ENCODE peak calls at places on chromosomes 7 and 10, in four cellular contexts. Y, B, A and W are unnamed samples.

GRCh38 chr7:127437772-127438330 is 45.3 kb upstream of the ZNF800 start:
- DNase-seq in B (peak; percentile 15), Y (peak; percentile 23), A (no peak), W (no peak)

GRCh38 chr10:113762083-113762482 is 10.6 kb downstream of the PLEKHS1 start:
- DNase-seq in Y (no peak), B (no peak), A (no peak), W (no peak)

GRCh38 chr7:110507832-110508231 is 583.1 kb upstream of the LRRN3 start:
- DNase-seq in A (no peak), B (no peak), Y (no peak), W (no peak)

GRCh38 chr10:127880557-127880956 is 12.2 kb downstream of the CLRN3 start:
- DNase-seq in Y (no peak), A (no peak), B (no peak), W (no peak)

GRCh38 chr10:76309744-76310441 is 878.5 kb downstream of the LRMDA start:
- DNase-seq in Y (no peak), B (peak; percentile 95), A (no peak), W (no peak)

GRCh38 chr7:322708-323111 is 32.7 kb downstream of the FOXL3 start:
- DNase-seq in A (no peak), B (no peak), Y (no peak), W (no peak)

GRCh38 chr7:3028071-3028766 is 15.4 kb downstream of the CARD11 start:
- DNase-seq in B (peak; percentile 21), A (no peak), Y (peak; percentile 4), W (no peak)

GRCh38 chr10:124701881-124702656 is 42.1 kb downstream of the FAM53B start:
- DNase-seq in Y (no peak), B (peak; percentile 81), A (peak; percentile 88), W (peak; percentile 54)

GRCh38 chr7:42886129-42886528 is 25.7 kb downstream of the C7orf25 start:
- DNase-seq in Y (no peak), B (peak; percentile 31), A (no peak), W (no peak)

GRCh38 chr10:126021833-126022500 is 125.6 kb downstream of the FANK1 start:
- DNase-seq in A (no peak), B (no peak), Y (no peak), W (no peak)

GRCh38 chr7:24199978-24200377 is 84.0 kb upstream of the NPY start:
- DNase-seq in B (no peak), Y (no peak), A (no peak), W (peak; percentile 43)

GRCh38 chr7:135958173-135958572 is 19.0 kb downstream of the MTPN start:
- DNase-seq in Y (no peak), A (no peak), B (no peak), W (no peak)

GRCh38 chr7:90250601-90251303 is 5.8 kb downstream of the CFAP69 start:
- DNase-seq in A (no peak), Y (peak; percentile 41), B (peak; percentile 85), W (no peak)

GRCh38 chr10:6647811-6648526 is 67.9 kb upstream of the PRKCQ start:
- DNase-seq in Y (no peak), B (no peak), A (no peak), W (peak; percentile 72)

GRCh38 chr10:69787681-69788080 is 14.0 kb upstream of the COL13A1 start:
- DNase-seq in Y (no peak), A (no peak), B (no peak), W (no peak)

GRCh38 chr10:101693701-101694055 is 1.3 kb downstream of the FBXW4 start:
- DNase-seq in B (peak; percentile 64), Y (no peak), A (no peak), W (no peak)

GRCh38 chr10:100878291-100878910 is 34.4 kb upstream of the SLF2 start:
- DNase-seq in A (no peak), Y (peak; percentile 43), B (peak; percentile 80), W (peak; percentile 47)

GRCh38 chr7:129903935-129904334 is 48.8 kb downstream of the UBE2H start:
- DNase-seq in A (no peak), Y (no peak), B (no peak), W (no peak)

GRCh38 chr10:87546221-87546620 is 41.5 kb downstream of the MINPP1 start:
- DNase-seq in Y (no peak), B (no peak), A (no peak), W (no peak)

GRCh38 chr10:132511092-132511491 is 26.5 kb upstream of the INPP5A start:
- DNase-seq in B (no peak), Y (no peak), A (peak; percentile 11), W (no peak)

GRCh38 chr10:132626019-132626760 is 88.6 kb downstream of the INPP5A start:
- DNase-seq in Y (no peak), A (no peak), B (no peak), W (no peak)

GRCh38 chr7:151250181-151251095 is 1.9 kb upstream of the SMARCD3 start:
- DNase-seq in B (no peak), Y (no peak), A (no peak), W (no peak)

GRCh38 chr10:104337985-104338735 is at the start of gene ITPRIP:
- DNase-seq in Y (peak; percentile 57), B (peak; percentile 91), A (peak; percentile 91), W (peak; percentile 61)

GRCh38 chr7:22586806-22587180 is 86.8 kb upstream of the STEAP1B start:
- DNase-seq in A (no peak), Y (no peak), B (peak; percentile 63), W (no peak)

GRCh38 chr7:129553861-129554530 is 51.7 kb downstream of the SMKR1 start:
- DNase-seq in A (no peak), Y (peak; percentile 24), B (peak; percentile 16), W (peak; percentile 60)

GRCh38 chr10:86372785-86373239 is 6.2 kb upstream of the GRID1 start:
- DNase-seq in B (no peak), Y (no peak), A (no peak), W (no peak)

GRCh38 chr10:82889703-82890102 is 1014.7 kb downstream of the NRG3 start:
- DNase-seq in A (no peak), Y (no peak), B (no peak), W (no peak)

GRCh38 chr7:74606101-74606908 is 51.2 kb upstream of the GTF2I start:
- DNase-seq in B (no peak), Y (no peak), A (peak; percentile 79), W (peak; percentile 18)

GRCh38 chr7:123569352-123569999 is 11.9 kb upstream of the NDUFA5 start:
- DNase-seq in B (no peak), A (no peak), Y (no peak), W (no peak)

GRCh38 chr7:54705436-54705835 is 53.6 kb downstream of the SEC61G start:
- DNase-seq in Y (peak; percentile 12), A (no peak), B (peak; percentile 48), W (no peak)

GRCh38 chr7:116503835-116504234 is 4.3 kb downstream of the CAV2 start:
- DNase-seq in A (no peak), B (no peak), Y (no peak), W (no peak)

GRCh38 chr7:116505278-116505677 is 5.7 kb downstream of the CAV2 start:
- DNase-seq in B (no peak), A (no peak), Y (no peak), W (no peak)

GRCh38 chr7:116501425-116502167 is 2.1 kb downstream of the CAV2 start:
- DNase-seq in A (no peak), B (peak; percentile 39), Y (no peak), W (no peak)

GRCh38 chr7:116500071-116500853 is 724 bp downstream of the CAV2 start:
- DNase-seq in A (peak; percentile 67), Y (no peak), B (peak; percentile 57), W (peak; percentile 12)

DNA sequence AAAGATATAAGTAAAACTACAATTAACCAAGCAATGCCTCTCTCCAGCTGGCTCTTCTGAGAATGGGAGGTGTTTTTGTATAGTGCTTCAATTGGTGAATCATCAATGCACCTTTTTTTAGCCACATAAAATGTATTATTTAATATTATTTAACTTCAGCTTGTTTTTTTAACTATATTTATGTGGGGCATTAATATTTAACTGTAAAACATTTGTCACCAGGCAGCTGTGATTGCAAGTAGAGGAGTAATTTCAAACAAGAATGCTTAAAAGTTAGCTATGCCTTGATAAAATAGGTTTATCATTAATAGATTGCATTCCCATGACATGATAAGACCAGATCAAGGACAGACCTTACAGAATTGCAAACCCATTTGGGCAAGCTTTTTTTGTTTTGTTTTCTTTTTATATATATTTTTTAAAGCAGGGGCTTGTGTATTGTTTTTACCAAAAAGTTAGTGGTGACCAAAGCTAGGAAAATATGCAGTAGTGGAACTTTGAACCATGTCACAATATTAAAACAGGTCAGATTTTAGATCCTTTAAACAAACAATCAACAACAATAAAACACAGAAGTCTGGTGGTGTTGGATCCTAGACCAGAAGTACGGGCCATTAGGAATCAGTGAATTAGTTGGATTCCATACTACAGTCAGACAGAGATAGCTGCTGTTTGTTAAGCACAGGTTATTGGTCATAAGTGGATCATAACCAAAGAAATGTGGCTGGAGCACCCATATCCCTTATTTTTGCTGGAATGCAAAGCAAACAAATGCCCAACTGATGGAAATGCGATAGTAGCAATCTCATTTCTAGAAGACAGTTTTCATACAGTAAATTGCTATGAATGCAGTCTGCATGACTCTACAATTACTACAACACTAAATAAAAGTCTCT is 2.9 kb downstream of the CAV2 start:
- DNase-seq in B (no peak), Y (no peak), A (no peak), W (no peak)
- H3K4me3 ChIP-seq in B (no peak overlapping the region), Y (no peak overlapping the region), A (peak overlapping the region; percentile 67), W (no peak overlapping the region)

GRCh38 chr10:72260215-72260587 is 13.5 kb upstream of the DDIT4 start:
- DNase-seq in B (no peak), Y (no peak), A (no peak), W (no peak)
- H3K4me3 ChIP-seq in B (no peak overlapping the region), Y (peak overlapping the region; percentile 13), A (no peak overlapping the region), W (peak overlapping the region; percentile 76)

GRCh38 chr7:12814797-12815196 is 127.4 kb downstream of the ARL4A start:
- DNase-seq in A (no peak), B (no peak), Y (no peak), W (no peak)

GRCh38 chr7:12812111-12812510 is 124.7 kb downstream of the ARL4A start:
- DNase-seq in A (no peak), B (no peak), Y (no peak), W (no peak)

GRCh38 chr7:12820777-12821176 is 133.3 kb downstream of the ARL4A start:
- DNase-seq in B (no peak), A (no peak), Y (no peak), W (no peak)

GRCh38 chr7:12814107-12814506 is 126.7 kb downstream of the ARL4A start:
- DNase-seq in Y (no peak), A (no peak), B (no peak), W (no peak)

GRCh38 chr7:12815871-12816270 is 128.4 kb downstream of the ARL4A start:
- DNase-seq in B (no peak), Y (no peak), A (no peak), W (no peak)
- H3K4me3 ChIP-seq in B (no peak overlapping the region), Y (no peak overlapping the region), A (no peak overlapping the region), W (no peak overlapping the region)

DNA sequence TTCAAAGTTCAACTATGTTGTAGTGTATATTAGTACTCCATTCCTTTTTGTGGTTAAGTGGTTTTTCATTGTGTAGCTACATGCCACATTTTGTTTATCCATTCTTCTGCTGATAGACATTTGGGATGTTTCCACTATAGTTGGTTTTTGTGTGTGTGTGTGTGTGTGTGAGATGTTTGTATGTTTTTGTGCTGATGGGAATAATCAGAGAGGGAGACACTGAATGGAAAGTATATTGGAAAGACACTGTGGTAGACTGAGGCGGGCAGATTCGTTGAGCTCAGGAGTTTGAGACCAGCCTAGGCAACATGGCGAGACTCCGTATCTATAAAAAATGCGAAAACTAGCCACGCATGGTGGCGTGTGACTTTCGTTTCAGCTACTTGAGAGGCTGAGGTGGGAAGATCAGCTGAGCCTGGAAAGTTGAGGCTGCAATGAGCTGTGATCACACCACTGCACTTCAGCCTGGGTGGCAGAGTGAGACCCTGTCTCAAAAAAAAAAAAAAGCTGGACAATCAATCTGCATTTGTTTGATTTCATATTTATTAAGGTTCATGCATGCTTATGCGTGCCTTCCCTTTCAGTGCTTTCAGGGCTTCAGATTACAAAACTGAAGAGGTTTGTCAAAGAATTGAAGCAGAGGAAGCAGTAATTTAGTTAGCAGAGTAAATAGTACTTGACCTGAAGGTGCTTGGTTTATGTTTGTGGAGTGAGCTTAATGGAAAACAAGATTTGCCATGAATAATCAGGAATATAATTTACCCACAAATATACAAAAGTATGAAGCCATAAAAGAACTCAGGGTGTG is 14.7 kb downstream of the SEC24C start:
- DNase-seq in B (no peak), A (no peak), Y (no peak), W (no peak)
- H3K4me3 ChIP-seq in B (no peak overlapping the region), A (no peak overlapping the region), Y (no peak overlapping the region), W (no peak overlapping the region)